ENCODE peak calls at places on chromosomes 3 and 15, in four cellular contexts. U is neuronal stem cell, L is H1, P is trophoblast cell. O is an unnamed sample.

GRCh38 chr15:83571820-83572707 is 81.9 kb upstream of the ADAMTSL3 start:
- DNase-seq in L (no peak), P (peak; percentile 76), U (peak; percentile 41), O (peak; percentile 27)

GRCh38 chr3:16912400-16913263 is 27.9 kb downstream of the PLCL2 start:
- DNase-seq in L (no peak), P (peak; percentile 26), U (no peak), O (no peak)

GRCh38 chr15:61527836-61528589 is 298.9 kb upstream of the RORA start:
- DNase-seq in P (no peak), U (no peak), L (no peak), O (no peak)

GRCh38 chr3:62475940-62476339 is 102.6 kb upstream of the FEZF2 start:
- DNase-seq in L (no peak), U (no peak), P (no peak), O (no peak)

GRCh38 chr15:43187544-43188155 is 2.4 kb downstream of the CCNDBP1 start:
- DNase-seq in U (no peak), P (peak; percentile 70), L (no peak), O (peak; percentile 67)

GRCh38 chr3:111473550-111473949 is 68.4 kb upstream of the CD96 start:
- DNase-seq in L (no peak), U (no peak), P (peak; percentile 43), O (no peak)

GRCh38 chr3:51702156-51702555 is 4.7 kb upstream of the GRM2 start:
- DNase-seq in L (no peak), P (no peak), U (no peak), O (no peak)

GRCh38 chr3:59749291-59749690 is 699.5 kb upstream of the CFAP20DC start:
- DNase-seq in L (no peak), P (no peak), U (no peak), O (peak; percentile 51)

GRCh38 chr15:55282284-55282833 is 7.3 kb downstream of the RAB27A start:
- DNase-seq in L (no peak), U (no peak), P (peak; percentile 18), O (peak; percentile 91)

GRCh38 chr15:80501453-80501852 is 97.3 kb downstream of the ARNT2 start:
- DNase-seq in L (no peak), P (peak; percentile 85), U (no peak), O (no peak)

GRCh38 chr15:55707985-55708384 is 35.0 kb downstream of the PRTG start:
- DNase-seq in L (no peak), P (no peak), U (no peak), O (no peak)

GRCh38 chr3:90026406-90026805 is 919.0 kb downstream of the EPHA3 start:
- DNase-seq in P (no peak), L (no peak), U (no peak), O (no peak)

GRCh38 chr3:183635107-183635430 is 354 bp upstream of the KLHL24 start:
- DNase-seq in P (no peak), U (no peak), L (no peak), O (no peak)
- H3K4me3 ChIP-seq in P (peak overlapping the region; percentile 95), U (peak overlapping the region; percentile 64), L (peak overlapping the region; percentile 82), O (peak overlapping the region; percentile 91)

DNA sequence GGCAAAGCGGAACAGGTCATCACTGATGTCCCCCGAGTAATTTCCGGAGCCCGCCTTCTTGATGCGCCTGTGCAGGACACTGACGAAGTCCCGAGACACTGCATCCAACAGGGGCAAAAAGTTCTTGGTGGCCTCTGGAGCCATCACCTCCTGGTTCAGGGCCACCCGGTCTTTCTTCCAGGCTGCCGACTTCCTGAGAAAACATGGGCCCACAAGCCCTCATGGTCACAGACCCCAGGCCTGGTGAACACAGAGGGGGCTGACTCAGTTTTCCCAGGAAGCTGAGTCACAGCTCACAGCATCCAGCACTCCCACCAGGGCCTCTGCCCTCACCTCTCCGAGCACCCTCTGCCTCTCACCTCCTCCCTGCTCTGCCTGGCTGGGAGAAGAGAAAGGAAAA is 22.4 kb downstream of the CYP11A1 start:
- DNase-seq in L (no peak), P (no peak), U (no peak), O (peak; percentile 47)
- H2BK12ac ChIP-seq in L (no peak overlapping the region), P (no peak overlapping the region), U (peak overlapping the region; percentile 33), O (peak overlapping the region; percentile 9)

DNA sequence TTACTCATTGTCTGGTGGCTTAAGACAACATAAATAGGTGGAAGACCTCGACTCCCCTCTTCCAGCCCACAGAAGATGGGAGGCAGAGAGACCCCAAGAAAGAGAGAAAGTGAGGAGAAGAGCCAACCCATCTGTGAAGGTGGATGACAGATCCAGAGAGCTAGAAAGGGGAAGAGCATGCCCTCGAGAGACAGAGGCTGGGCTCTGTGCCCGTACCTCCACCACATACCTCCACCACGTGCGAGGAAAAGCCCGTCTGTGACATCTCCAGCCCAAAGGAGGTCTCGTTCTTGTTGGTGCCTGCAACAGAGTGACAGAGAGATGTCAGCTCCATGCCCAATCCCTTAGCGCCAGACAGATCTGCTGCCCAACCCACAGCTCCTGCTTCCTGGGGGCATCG is 71.1 kb downstream of the FEM1B start:
- DNase-seq in U (no peak), L (no peak), P (no peak), O (no peak)
- H4K91ac ChIP-seq in U (no peak overlapping the region), L (no peak overlapping the region), P (no peak overlapping the region), O (peak overlapping the region; percentile 70)

GRCh38 chr15:92394327-92395175 is 870 bp downstream of the ST8SIA2 start:
- DNase-seq in U (peak; percentile 67), L (no peak), P (no peak), O (no peak)
- H3K4me3 ChIP-seq in U (peak overlapping the region; percentile 77), L (peak overlapping the region; percentile 83), P (peak overlapping the region; percentile 62), O (peak overlapping the region; percentile 38)

GRCh38 chr3:118476885-118477618 is 557.6 kb downstream of the IGSF11 start:
- DNase-seq in L (no peak), P (no peak), U (no peak), O (no peak)
- H2BK12ac ChIP-seq in L (peak overlapping the region; percentile 45), P (no peak overlapping the region), U (no peak overlapping the region), O (no peak overlapping the region)

GRCh38 chr3:194507571-194507970 is 20.8 kb upstream of the ATP13A3 start:
- DNase-seq in U (no peak), L (no peak), P (no peak), O (no peak)

GRCh38 chr3:194503101-194503531 is 16.3 kb upstream of the ATP13A3 start:
- DNase-seq in L (no peak), P (no peak), U (no peak), O (no peak)

GRCh38 chr3:194505791-194506415 is 19.1 kb upstream of the ATP13A3 start:
- DNase-seq in L (no peak), P (no peak), U (no peak), O (no peak)

GRCh38 chr3:194504146-194504545 is 17.3 kb upstream of the ATP13A3 start:
- DNase-seq in P (no peak), L (no peak), U (no peak), O (no peak)

DNA sequence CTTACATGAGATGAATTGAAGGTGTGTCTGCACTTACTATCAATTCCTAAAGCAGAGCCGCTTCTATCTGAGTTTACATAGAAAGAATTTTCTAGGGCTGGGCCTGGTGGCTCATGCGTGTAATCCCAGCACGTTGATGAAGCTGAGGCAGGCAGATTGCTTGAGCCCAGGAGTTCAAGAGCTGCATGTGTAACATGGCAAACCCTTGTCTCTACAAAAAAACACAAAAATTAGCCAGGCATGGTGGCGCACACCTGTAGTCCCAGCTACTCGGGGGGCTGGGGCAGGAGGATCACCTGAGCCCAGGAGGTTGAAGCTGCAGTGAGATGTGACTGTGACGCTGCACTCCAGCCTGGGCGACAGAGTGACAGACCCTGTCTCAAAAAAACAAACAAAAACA is 18.1 kb upstream of the ATP13A3 start:
- DNase-seq in P (no peak), U (no peak), L (no peak), O (no peak)
- H4K91ac ChIP-seq in P (no peak overlapping the region), U (no peak overlapping the region), L (no peak overlapping the region), O (no peak overlapping the region)

GRCh38 chr15:39976291-39977274 is 42.7 kb downstream of the EIF2AK4 start:
- DNase-seq in L (peak; percentile 15), U (peak; percentile 35), P (peak; percentile 42), O (no peak)
- H3K4me3 ChIP-seq in L (peak overlapping the region; percentile 21), U (no peak overlapping the region), P (peak overlapping the region; percentile 61), O (peak overlapping the region; percentile 52)

GRCh38 chr3:158961911-158962310 is 160.1 kb downstream of the MFSD1 start:
- DNase-seq in L (no peak), P (no peak), U (no peak), O (no peak)

GRCh38 chr3:158958873-158959272 is 157.0 kb downstream of the MFSD1 start:
- DNase-seq in P (no peak), L (no peak), U (no peak), O (no peak)

DNA sequence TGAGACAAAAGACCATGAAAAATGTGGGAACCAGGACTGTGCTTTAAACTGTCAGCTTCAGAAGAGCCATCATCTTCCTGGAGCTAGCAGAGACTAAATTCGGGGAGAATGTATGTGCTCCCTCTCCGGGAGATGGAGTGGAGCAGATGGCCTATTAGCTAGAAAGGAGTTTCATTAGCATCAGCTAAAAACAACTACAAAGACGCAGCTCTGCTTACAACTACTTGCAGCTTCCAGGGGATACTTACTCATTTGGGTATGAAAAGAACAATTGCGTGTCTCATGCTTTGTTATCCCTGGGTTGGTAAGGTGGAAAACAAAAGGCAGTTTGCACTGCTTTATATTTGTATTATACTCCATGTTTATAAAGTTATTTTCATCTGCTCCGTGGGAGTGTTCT is 159.6 kb downstream of the MFSD1 start:
- DNase-seq in L (peak; percentile 9), U (peak; percentile 3), P (no peak), O (no peak)
- H2BK12ac ChIP-seq in L (peak overlapping the region; percentile 83), U (no peak overlapping the region), P (no peak overlapping the region), O (no peak overlapping the region)

GRCh38 chr15:32866486-32867312 is 148.9 kb downstream of the GREM1 start:
- DNase-seq in U (no peak), L (no peak), P (no peak), O (peak; percentile 68)
- H4K91ac ChIP-seq in U (no peak overlapping the region), L (peak overlapping the region; percentile 86), P (peak overlapping the region; percentile 20), O (peak overlapping the region; percentile 81)

O was measured in mesenchymal stem cell.